ENCODE peak calls at places on chromosomes 1 and 21, in seven cellular contexts. C is HepG2, U is fibroblast of lung, N is thoracic aorta, W is astrocyte of the spinal cord, R is spleen, L is left ventricle myocardium inferior. D is an unnamed sample.

GRCh38 chr21:44930543-44930981 is 9.3 kb upstream of the SLX9 start:
- DNase-seq in L (peak), R (peak), U (no peak), N (no peak), C (no peak), W (no peak), D (peak)

GRCh38 chr1:102500795-102501194 is 504.1 kb upstream of the OLFM3 start:
- DNase-seq in N (no peak), U (no peak), C (no peak), L (no peak), R (no peak), W (no peak), D (no peak)

GRCh38 chr1:232599178-232600041 is 30.5 kb downstream of the SIPA1L2 start:
- DNase-seq in N (no peak), C (no peak), L (no peak), U (no peak), R (no peak), W (no peak), D (peak)

GRCh38 chr1:219324629-219325367 is 151.1 kb downstream of the LYPLAL1 start:
- DNase-seq in W (peak), L (no peak), U (peak), R (no peak), N (no peak), C (no peak), D (no peak)

GRCh38 chr1:53107570-53108322 is 34.7 kb downstream of the SLC1A7 start:
- DNase-seq in U (peak), W (peak), R (no peak), L (no peak), C (peak), N (no peak), D (no peak)

GRCh38 chr1:198165927-198166647 is 9.3 kb downstream of the NEK7 start:
- DNase-seq in C (no peak), U (no peak), L (no peak), N (no peak), W (no peak), R (no peak), D (no peak)

GRCh38 chr1:66342707-66343106 is 191.2 kb upstream of the SGIP1 start:
- DNase-seq in U (no peak), N (no peak), R (no peak), L (no peak), C (no peak), W (no peak), D (peak)

GRCh38 chr1:69315823-69316222 is 251.9 kb upstream of the LRRC7 start:
- DNase-seq in N (no peak), L (no peak), R (no peak), W (no peak), U (no peak), C (no peak), D (no peak)

GRCh38 chr1:53140451-53140850 is 2.0 kb downstream of the SLC1A7 start:
- DNase-seq in R (peak), C (no peak), N (no peak), L (no peak), U (no peak), W (no peak), D (no peak)

GRCh38 chr1:230222678-230223077 is 155.6 kb downstream of the GALNT2 start:
- DNase-seq in U (no peak), R (no peak), W (no peak), N (no peak), L (no peak), C (no peak), D (no peak)

GRCh38 chr1:182195733-182196132 is 134.2 kb upstream of the ZNF648 start:
- DNase-seq in C (no peak), N (no peak), U (no peak), L (no peak), W (no peak), R (no peak), D (no peak)

GRCh38 chr1:150516050-150516591 is 569 bp downstream of the FALEC start:
- DNase-seq in W (peak), L (no peak), N (no peak), R (peak), U (peak), C (no peak), D (peak)

GRCh38 chr1:185257947-185258203 is 59.2 kb downstream of the IVNS1ABP start:
- DNase-seq in C (no peak), R (no peak), U (peak), L (no peak), W (peak), N (no peak), D (no peak)

GRCh38 chr1:243253211-243253926 is 1.7 kb downstream of the CEP170 start:
- DNase-seq in U (no peak), L (no peak), N (no peak), R (no peak), C (peak), W (no peak), D (peak)

GRCh38 chr21:10425856-10426255 is 95.5 kb upstream of the TPTE start:
- DNase-seq in U (no peak), C (no peak), W (no peak), N (no peak), R (no peak), L (no peak), D (no peak)

GRCh38 chr1:31939484-31940329 is 1.5 kb upstream of the PTP4A2 start:
- DNase-seq in C (peak), W (peak), U (peak), L (no peak), N (no peak), R (peak), D (peak)

GRCh38 chr1:218259800-218260199 is 25.3 kb upstream of the RRP15 start:
- DNase-seq in N (no peak), R (no peak), W (no peak), L (no peak), U (peak), C (peak), D (peak)

GRCh38 chr1:48492392-48492791 is 20.4 kb upstream of the SPATA6 start:
- DNase-seq in N (no peak), U (no peak), W (no peak), R (no peak), C (no peak), L (no peak), D (no peak)

GRCh38 chr1:248622491-248623106 is 12.3 kb downstream of the OR2T11 start:
- DNase-seq in N (no peak), U (no peak), R (no peak), L (no peak), C (peak), W (no peak), D (peak)

GRCh38 chr21:41579692-41580091 is 71.7 kb upstream of the TMPRSS2 start:
- DNase-seq in R (no peak), W (no peak), L (no peak), N (no peak), U (no peak), C (no peak), D (no peak)

GRCh38 chr1:166470465-166470864 is 303.7 kb upstream of the FAM78B start:
- DNase-seq in U (no peak), L (no peak), W (no peak), R (no peak), N (no peak), C (no peak), D (no peak)

GRCh38 chr1:173222149-173223030 is 15.3 kb upstream of the TNFSF4 start:
- DNase-seq in N (no peak), W (no peak), C (no peak), L (no peak), R (no peak), U (no peak), D (no peak)

GRCh38 chr1:25675729-25676476 is 59.3 kb downstream of the MAN1C1 start:
- DNase-seq in W (no peak), N (no peak), R (peak), C (no peak), L (no peak), U (no peak), D (peak)

GRCh38 chr21:40769231-40769630 is 77.7 kb downstream of the DSCAM start:
- DNase-seq in U (no peak), R (no peak), C (no peak), N (no peak), L (no peak), W (no peak), D (no peak)

GRCh38 chr1:20486457-20487235 is 636 bp upstream of the CAMK2N1 start:
- DNase-seq in U (peak), C (peak), N (no peak), W (peak), L (peak), R (no peak), D (no peak)

GRCh38 chr1:85462931-85463665 is 1.9 kb downstream of the DDAH1 start:
- DNase-seq in C (peak), N (no peak), U (no peak), L (no peak), W (no peak), R (no peak), D (no peak)

GRCh38 chr1:185517808-185518419 is 200.9 kb upstream of the IVNS1ABP start:
- DNase-seq in N (no peak), L (no peak), U (no peak), R (no peak), C (no peak), W (peak), D (peak)

GRCh38 chr1:46547481-46548383 is 3.7 kb downstream of the KNCN start:
- DNase-seq in U (peak), C (peak), R (peak), W (peak), N (no peak), L (no peak), D (peak)

GRCh38 chr21:33299181-33299752 is 25.5 kb upstream of the IFNAR1 start:
- DNase-seq in L (no peak), U (no peak), W (no peak), C (no peak), N (no peak), R (no peak), D (peak)

GRCh38 chr1:246297314-246298273 is 209.5 kb downstream of the SMYD3 start:
- DNase-seq in R (no peak), U (peak), W (no peak), N (no peak), C (no peak), L (no peak), D (no peak)

GRCh38 chr1:113041569-113042335 is 31.2 kb upstream of the LRIG2 start:
- DNase-seq in L (no peak), W (no peak), R (no peak), N (no peak), U (no peak), C (peak), D (no peak)

GRCh38 chr1:36583080-36583479 is 100.4 kb upstream of the CSF3R start:
- DNase-seq in C (no peak), N (no peak), W (no peak), R (no peak), L (no peak), U (no peak), D (no peak)

GRCh38 chr1:3251810-3252429 is 182.9 kb downstream of the PRDM16 start:
- DNase-seq in R (no peak), W (no peak), U (no peak), L (no peak), C (no peak), N (no peak), D (no peak)

GRCh38 chr21:46153259-46154154 is 1.9 kb downstream of the FTCD start:
- DNase-seq in C (peak), N (peak), U (no peak), W (no peak), L (peak), R (peak), D (peak)

GRCh38 chr21:27023186-27023585 is 56.3 kb upstream of the ADAMTS5 start:
- DNase-seq in U (no peak), R (no peak), L (no peak), N (no peak), C (no peak), W (no peak), D (no peak)

GRCh38 chr1:242523968-242524570 is 428 bp downstream of the PLD5 start:
- DNase-seq in L (peak), W (peak), C (no peak), N (no peak), U (peak), R (peak), D (no peak)

GRCh38 chr21:37045556-37045955 is 27.3 kb downstream of the PIGP start:
- DNase-seq in R (no peak), W (no peak), C (no peak), L (no peak), N (no peak), U (no peak), D (no peak)

DNA sequence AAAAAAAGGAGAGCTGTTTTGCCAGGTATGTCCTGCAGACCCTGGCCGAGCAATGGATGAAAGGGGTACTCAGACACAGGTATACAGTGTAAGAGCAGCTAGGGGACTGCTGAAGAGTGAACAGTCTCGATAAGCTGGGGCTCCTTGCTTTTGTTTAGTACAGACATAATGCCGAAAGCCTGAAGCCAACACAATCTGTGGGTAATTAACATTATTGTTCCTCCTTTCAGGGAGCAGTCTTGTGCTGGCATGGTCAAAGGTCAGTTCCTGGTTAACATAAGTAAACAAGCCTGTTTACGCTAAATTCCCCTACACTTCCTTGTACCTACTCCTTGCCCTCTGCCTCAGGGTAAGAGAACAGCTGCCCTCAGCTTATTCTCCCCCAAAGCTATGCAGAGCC is 272.3 kb upstream of the ST6GALNAC5 start:
- DNase-seq in N (no peak), L (no peak), C (no peak), U (no peak), R (no peak), W (no peak), D (no peak)
- H3K4me3 ChIP-seq in N (no peak), L (no peak), C (no peak), U (no peak), R (no peak), W (no peak), D (no peak)

DNA sequence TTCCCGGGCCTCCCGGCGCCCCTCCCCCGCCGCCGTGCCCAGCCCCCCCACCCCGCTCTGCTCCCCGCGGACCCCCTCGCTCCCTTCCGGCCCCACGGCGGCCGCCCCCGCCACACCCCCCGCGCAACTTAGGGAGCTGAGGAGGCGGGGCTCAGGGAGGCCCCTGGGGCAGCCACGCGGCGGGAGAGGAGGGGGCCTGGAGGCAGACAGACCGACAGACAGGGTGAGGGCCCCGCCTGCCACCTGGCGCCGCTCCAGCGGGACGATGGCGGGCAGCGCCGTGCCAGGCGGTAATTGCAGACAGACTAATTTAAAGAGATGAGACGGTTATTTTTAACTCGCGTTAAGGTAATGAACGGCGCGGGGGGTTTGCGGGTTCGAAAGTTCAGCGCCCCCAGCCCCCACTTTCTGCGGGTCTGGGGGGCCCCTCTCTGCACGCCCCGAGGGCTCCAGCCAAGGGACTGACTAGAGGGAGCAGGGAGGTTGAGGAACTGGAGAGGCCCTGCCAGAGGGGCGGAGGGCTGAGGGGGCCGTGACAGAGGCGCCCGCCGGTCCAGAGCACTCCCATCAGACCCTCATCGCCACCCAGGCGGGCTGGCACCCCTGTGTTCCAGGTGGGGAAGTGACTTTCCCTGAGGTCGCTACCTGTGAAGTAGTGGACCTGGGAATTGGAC is 5.3 kb downstream of the FOXO6 start:
- DNase-seq in C (no peak), R (peak), L (no peak), U (no peak), W (no peak), N (no peak), D (no peak)
- TF ChIP-seq CTCF in C (no peak), R (no peak), L (no peak), U (no peak), W (no peak), N (no peak), D (no peak)

GRCh38 chr21:43812139-43812821 is 22.9 kb downstream of the RRP1 start:
- DNase-seq in N (no peak), U (no peak), L (no peak), C (peak), R (no peak), W (no peak), D (no peak)
- H3K4me3 ChIP-seq in N (peak), U (no peak), L (peak), C (peak), R (peak), W (no peak), D (no peak)

GRCh38 chr1:153513023-153513422 is 22.8 kb downstream of the S100A6 start:
- DNase-seq in R (no peak), C (no peak), N (no peak), W (no peak), U (no peak), L (no peak), D (no peak)
- TF ChIP-seq CTCF in R (no peak), C (peak), N (no peak), W (no peak), U (no peak), L (peak), D (peak)

DNA sequence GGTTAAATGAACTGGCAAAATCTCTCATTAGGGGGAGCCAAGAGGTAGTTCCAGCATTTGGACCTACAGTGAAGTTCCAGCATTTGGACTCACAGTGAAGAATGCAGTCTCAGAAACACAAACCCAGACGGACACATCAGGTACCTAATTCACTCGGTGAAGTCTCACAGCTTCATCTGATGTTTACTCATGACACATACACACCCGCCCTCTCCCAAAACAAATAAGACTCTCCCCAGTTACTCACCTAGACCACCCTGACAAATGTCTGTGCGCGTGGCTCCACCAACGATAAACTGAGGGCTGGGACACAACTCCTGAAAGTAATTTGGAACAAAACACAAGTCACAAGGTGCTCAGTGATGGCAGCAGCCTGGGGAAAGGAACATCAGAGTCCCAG is 11.4 kb downstream of the CAPN8 start:
- DNase-seq in W (no peak), U (no peak), N (no peak), R (no peak), C (peak), L (no peak), D (no peak)
- H3K4me3 ChIP-seq in W (no peak), U (no peak), N (no peak), R (no peak), C (no peak), L (no peak), D (no peak)

GRCh38 chr1:16092097-16092922 is 18.9 kb upstream of the FAM131C start:
- DNase-seq in L (no peak), R (no peak), W (no peak), N (no peak), U (no peak), C (no peak), D (no peak)
- TF ChIP-seq CTCF in L (no peak), R (no peak), W (no peak), N (no peak), U (no peak), C (no peak), D (no peak)

GRCh38 chr1:75430526-75430925 is 180.4 kb downstream of the SLC44A5 start:
- DNase-seq in U (peak), L (no peak), N (no peak), C (no peak), R (no peak), W (peak), D (no peak)
- H3K4me3 ChIP-seq in U (no peak), L (no peak), N (no peak), C (no peak), R (no peak), W (no peak), D (no peak)

GRCh38 chr1:34009340-34009975 is 145.6 kb downstream of the HMGB4 start:
- DNase-seq in R (no peak), U (peak), L (no peak), C (no peak), W (no peak), N (no peak), D (no peak)

GRCh38 chr1:34019741-34020552 is 145.1 kb downstream of the CSMD2 start:
- DNase-seq in W (no peak), L (no peak), C (peak), N (no peak), R (no peak), U (no peak), D (no peak)

GRCh38 chr1:34013136-34013535 is 149.3 kb downstream of the HMGB4 start:
- DNase-seq in W (no peak), R (no peak), N (no peak), L (no peak), C (no peak), U (no peak), D (no peak)

GRCh38 chr1:34013958-34014737 is 150.3 kb downstream of the HMGB4 start:
- DNase-seq in U (no peak), C (no peak), W (no peak), L (peak), R (no peak), N (peak), D (no peak)
- TF ChIP-seq CTCF in U (peak), C (peak), W (peak), L (peak), R (no peak), N (peak), D (peak)

GRCh38 chr1:6485140-6485936 is 6.1 kb downstream of the PLEKHG5 start:
- DNase-seq in L (no peak), R (no peak), N (no peak), W (no peak), U (no peak), C (no peak), D (no peak)
- H3K4me3 ChIP-seq in L (peak), R (peak), N (peak), W (peak), U (no peak), C (peak), D (no peak)

D was measured in OCI-LY7.